ENCODE peak calls at places on chromosomes 3 and 15, in ten cellular contexts. O, G, N, X, W, Y, A, Z, L and D are unnamed samples.

GRCh38 chr3:161104561-161105551 is at the start of gene B3GALNT1:
- DNase-seq in X (peak; percentile 4), O (peak; percentile 50), Y (peak; percentile 87), N (no peak), G (peak; percentile 64), Z (no peak), A (peak; percentile 51), L (no peak), W (no peak), D (peak; percentile 77)

GRCh38 chr3:180177255-180177654 is 140.5 kb upstream of the PEX5L start:
- DNase-seq in X (no peak), A (no peak), Z (no peak), Y (no peak), N (no peak), O (no peak), G (no peak), L (no peak), W (no peak), D (no peak)

GRCh38 chr3:113040231-113040630 is 49.4 kb downstream of the GTPBP8 start:
- DNase-seq in Y (no peak), N (no peak), X (no peak), L (no peak), G (no peak), O (no peak), W (no peak), Z (no peak), A (no peak), D (no peak)

GRCh38 chr3:31165399-31165860 is 271.0 kb upstream of the GADL1 start:
- DNase-seq in G (no peak), L (no peak), N (no peak), Z (no peak), O (peak; percentile 11), X (no peak), Y (no peak), W (no peak), A (no peak), D (no peak)

GRCh38 chr15:64288999-64289398 is 67.0 kb downstream of the CSNK1G1 start:
- DNase-seq in L (no peak), G (no peak), X (no peak), O (no peak), Z (no peak), A (no peak), N (no peak), W (no peak), Y (no peak), D (no peak)

GRCh38 chr3:17333446-17333845 is 409.0 kb downstream of the TBC1D5 start:
- DNase-seq in L (no peak), Z (no peak), G (no peak), O (no peak), A (no peak), Y (no peak), W (no peak), N (no peak), X (no peak), D (no peak)

GRCh38 chr3:156583469-156583868 is 28.6 kb upstream of the SSR3 start:
- DNase-seq in A (no peak), Z (no peak), X (no peak), O (no peak), G (no peak), W (no peak), N (no peak), Y (no peak), L (no peak), D (no peak)

GRCh38 chr15:88860212-88860611 is 35.1 kb downstream of the HAPLN3 start:
- DNase-seq in L (no peak), N (no peak), Z (no peak), O (no peak), Y (no peak), A (no peak), W (no peak), G (no peak), X (no peak), D (no peak)

GRCh38 chr3:138867996-138868395 is 33.3 kb upstream of the PIK3CB start:
- DNase-seq in X (no peak), Y (no peak), A (no peak), L (no peak), G (no peak), W (no peak), O (no peak), N (no peak), Z (no peak), D (no peak)

GRCh38 chr3:138862531-138862923 is 27.8 kb upstream of the PIK3CB start:
- DNase-seq in W (no peak), G (peak; percentile 85), N (peak; percentile 12), Y (peak; percentile 39), Z (no peak), A (no peak), O (no peak), L (peak; percentile 81), X (no peak), D (no peak)

GRCh38 chr3:138861755-138862333 is 27.1 kb upstream of the PIK3CB start:
- DNase-seq in N (peak; percentile 23), Y (peak; percentile 34), O (peak; percentile 81), L (peak; percentile 16), X (no peak), W (no peak), G (no peak), Z (no peak), A (no peak), D (no peak)

GRCh38 chr3:138863776-138864113 is 29.0 kb upstream of the PIK3CB start:
- DNase-seq in Y (peak; percentile 6), W (no peak), Z (no peak), O (no peak), A (no peak), X (no peak), N (no peak), L (peak; percentile 16), G (no peak), D (no peak)

GRCh38 chr3:138862924-138863775 is 28.4 kb upstream of the PIK3CB start:
- DNase-seq in Y (peak; percentile 43), W (peak; percentile 97), Z (no peak), A (no peak), L (peak; percentile 79), G (peak; percentile 87), O (peak; percentile 76), X (peak; percentile 88), N (peak; percentile 81), D (peak; percentile 34)
- TF ChIP-seq POLR2A in Y (no peak), W (peak; percentile 65), Z (no peak), A (no peak), L (no peak), G (peak; percentile 39), O (no peak), X (peak; percentile 13), N (peak; percentile 44), D (no peak)

DNA sequence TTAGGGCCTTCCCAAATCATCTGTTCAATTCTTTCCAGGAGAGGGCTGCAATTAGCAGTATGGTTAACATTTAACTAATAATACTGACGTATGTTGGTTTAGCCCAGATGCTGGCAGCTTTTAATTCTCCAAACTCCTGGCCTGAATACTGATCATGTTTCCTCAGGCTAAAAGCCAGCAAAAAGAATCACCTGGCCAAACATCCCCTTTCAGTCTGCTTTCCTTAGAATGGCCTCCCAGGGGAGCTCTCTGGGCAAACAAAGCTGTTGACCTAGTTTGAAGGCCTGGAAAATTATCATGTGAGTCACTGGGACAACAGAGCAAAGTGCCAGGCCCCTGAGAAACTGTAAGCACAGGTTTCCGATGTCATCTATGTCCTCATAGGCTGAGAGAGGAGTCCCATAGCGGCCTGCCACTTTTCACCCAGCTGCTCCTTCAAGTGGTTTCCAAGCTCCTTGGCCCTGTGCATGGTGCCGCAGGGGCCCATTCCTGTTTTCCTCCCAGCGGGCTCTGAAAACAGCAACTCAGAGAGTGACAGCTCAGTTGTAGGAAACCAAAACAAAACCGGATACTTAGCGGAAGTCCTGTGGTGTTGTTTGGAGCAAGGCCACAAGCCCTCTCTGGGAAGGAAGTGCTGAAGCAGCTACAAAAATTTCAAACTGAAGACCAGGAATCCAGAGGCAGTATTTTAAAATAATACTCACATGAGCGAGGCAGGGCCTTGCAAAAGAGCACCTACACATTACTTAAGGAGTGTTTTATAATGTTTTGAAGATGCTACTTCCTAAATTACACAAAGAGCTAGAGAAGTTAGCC is 36.5 kb upstream of the RAB11A start:
- DNase-seq in Y (peak; percentile 87), L (peak; percentile 37), N (peak; percentile 83), O (peak; percentile 90), Z (peak; percentile 85), G (peak; percentile 96), X (peak; percentile 99), A (peak; percentile 88), W (peak; percentile 100), D (peak; percentile 70)
- TF ChIP-seq POLR2A in Y (no peak), L (no peak), N (no peak), O (no peak), Z (no peak), G (peak; percentile 53), X (no peak), A (no peak), W (peak; percentile 88), D (peak; percentile 36)

GRCh38 chr15:99250494-99251435 is 516 bp upstream of the LRRC28 start:
- DNase-seq in A (peak; percentile 99), Z (peak; percentile 98), Y (peak; percentile 97), L (peak; percentile 99), W (peak; percentile 97), X (peak; percentile 92), N (peak; percentile 97), O (peak; percentile 99), G (peak; percentile 99), D (peak; percentile 98)

GRCh38 chr15:99251436-99251821 is at the start of gene LRRC28:
- DNase-seq in Z (no peak), Y (no peak), W (peak; percentile 20), A (no peak), N (no peak), L (no peak), X (no peak), G (no peak), O (no peak), D (no peak)

GRCh38 chr15:99250001-99250400 is 620 bp upstream of the TTC23 start:
- DNase-seq in X (no peak), Z (no peak), G (no peak), Y (no peak), L (peak; percentile 28), O (no peak), A (no peak), W (no peak), N (no peak), D (no peak)

GRCh38 chr15:99248000-99248727 is 1.2 kb downstream of the TTC23 start:
- DNase-seq in Y (no peak), N (no peak), O (no peak), W (no peak), X (no peak), Z (no peak), G (no peak), A (no peak), L (peak; percentile 52), D (no peak)

DNA sequence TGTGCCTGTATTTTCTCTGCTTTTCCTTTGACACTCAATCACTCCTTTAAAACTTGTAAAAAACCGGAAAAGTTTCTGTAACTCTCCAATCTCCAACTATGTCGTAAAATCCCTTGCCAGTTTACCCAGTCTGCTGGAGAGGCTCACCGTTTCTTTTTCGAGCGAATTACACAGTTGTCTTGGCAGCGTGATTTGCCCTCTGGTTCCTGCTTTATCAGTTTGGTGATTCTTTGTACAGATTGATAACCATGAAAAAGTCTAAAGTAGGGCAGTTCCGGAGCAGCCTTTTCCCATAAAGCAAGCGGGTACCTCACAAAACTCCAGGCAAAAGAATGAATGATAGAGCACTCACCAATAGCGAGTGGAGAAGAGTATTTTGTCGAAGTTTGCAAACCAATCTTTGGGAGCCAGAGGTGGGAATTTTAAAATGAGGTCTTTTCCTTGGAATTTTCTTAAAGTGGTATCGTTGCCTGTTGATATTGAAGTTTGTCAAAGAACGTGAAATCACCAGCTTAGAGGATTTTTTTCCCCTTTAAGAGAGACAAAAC is at the start of gene TTC23:
- DNase-seq in N (peak; percentile 85), A (no peak), Y (no peak), X (peak; percentile 86), G (peak; percentile 23), Z (no peak), W (peak; percentile 65), L (peak; percentile 62), O (peak; percentile 89), D (no peak)
- TF ChIP-seq POLR2A in N (no peak), A (peak; percentile 45), Y (no peak), X (no peak), G (peak; percentile 23), Z (peak; percentile 64), W (no peak), L (no peak), O (no peak), D (no peak)

DNA sequence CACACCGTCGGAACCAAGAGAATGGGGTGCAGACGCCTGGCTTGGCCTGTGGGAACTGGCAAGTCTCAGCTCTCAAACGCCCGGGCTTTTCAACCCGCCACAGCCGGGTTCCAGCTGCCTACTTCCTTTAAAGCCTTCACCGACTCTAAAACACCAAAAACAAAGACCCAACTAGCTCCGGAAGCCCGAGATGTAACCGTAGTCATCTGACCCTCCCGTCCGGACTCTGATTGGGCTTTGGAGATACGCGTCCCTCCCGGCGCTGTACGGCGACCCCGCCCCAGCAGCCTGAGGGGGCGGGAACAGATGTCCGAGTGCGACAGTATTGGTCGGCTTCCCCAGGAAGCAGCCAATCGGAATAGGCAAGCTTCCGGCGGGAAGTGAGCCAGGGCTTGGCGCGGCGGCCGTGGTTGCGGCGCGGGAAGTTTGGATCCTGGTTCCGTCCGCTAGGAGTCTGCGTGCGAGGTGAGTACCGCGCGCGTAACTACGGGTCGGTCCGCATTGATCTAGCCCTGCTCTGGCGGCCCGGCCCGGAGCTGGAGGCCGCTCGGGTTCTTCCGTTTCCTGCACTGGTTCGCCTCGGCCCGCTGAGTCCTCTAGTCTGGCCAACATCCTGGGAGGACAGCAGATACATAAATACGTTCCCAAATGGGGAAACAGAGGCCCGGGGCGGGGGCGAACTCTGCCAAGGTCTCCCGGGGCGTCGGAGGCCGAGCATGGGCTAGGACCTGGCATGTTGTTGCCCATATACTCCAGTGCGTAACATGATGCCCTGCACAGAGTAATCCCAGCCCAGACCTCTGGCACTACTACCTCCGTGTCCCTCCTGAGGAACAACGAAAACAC is at the start of gene BLM:
- DNase-seq in G (peak; percentile 96), W (peak; percentile 95), O (peak; percentile 97), N (peak; percentile 92), Y (peak; percentile 98), L (peak; percentile 100), A (peak; percentile 96), Z (peak; percentile 94), X (peak; percentile 100), D (peak; percentile 99)
- TF ChIP-seq POLR2A in G (peak; percentile 89), W (peak; percentile 85), O (peak; percentile 84), N (peak; percentile 58), Y (peak; percentile 60), L (peak; percentile 92), A (no peak), Z (peak; percentile 65), X (peak; percentile 64), D (peak; percentile 96)